ENCODE peak calls at places on chromosome 3, in ten cellular contexts. One of them, this sample, is unnamed.

GRCh38 chr3:138845071-138845685 is 10.4 kb upstream of the PIK3CB start:
- DNase-seq in sigmoid colon: no peak
- DNase-seq in fibroblast of lung: no peak
- DNase-seq in A549: no peak
- DNase-seq in H9: peak; percentile 63
- DNase-seq in uterus: no peak
- DNase-seq in vagina: no peak
- DNase-seq in ascending aorta: no peak
- DNase-seq in colonic mucosa: no peak
- DNase-seq in IMR-90: no peak
- DNase-seq in this sample: peak; percentile 72

GRCh38 chr3:45779746-45780735 is 16.3 kb downstream of the SLC6A20 start:
- DNase-seq in ascending aorta: no peak
- DNase-seq in H9: no peak
- DNase-seq in colonic mucosa: no peak
- DNase-seq in vagina: peak; percentile 91
- DNase-seq in IMR-90: no peak
- DNase-seq in A549: no peak
- DNase-seq in fibroblast of lung: no peak
- DNase-seq in uterus: no peak
- DNase-seq in sigmoid colon: peak; percentile 45
- DNase-seq in this sample: peak; percentile 44

GRCh38 chr3:122975924-122976293 is 51.7 kb downstream of the SEMA5B start:
- DNase-seq in ascending aorta: no peak
- DNase-seq in vagina: no peak
- DNase-seq in fibroblast of lung: no peak
- DNase-seq in A549: no peak
- DNase-seq in IMR-90: peak; percentile 10
- DNase-seq in sigmoid colon: no peak
- DNase-seq in uterus: no peak
- DNase-seq in colonic mucosa: no peak
- DNase-seq in H9: no peak
- DNase-seq in this sample: no peak

GRCh38 chr3:123447749-123448502 is 964 bp downstream of the ADCY5 start:
- DNase-seq in A549: no peak
- DNase-seq in colonic mucosa: no peak
- DNase-seq in vagina: no peak
- DNase-seq in uterus: no peak
- DNase-seq in IMR-90: no peak
- DNase-seq in H9: peak; percentile 70
- DNase-seq in fibroblast of lung: no peak
- DNase-seq in ascending aorta: no peak
- DNase-seq in sigmoid colon: no peak
- DNase-seq in this sample: peak; percentile 90

GRCh38 chr3:42079701-42080323 is 11.3 kb upstream of the TRAK1 start:
- DNase-seq in ascending aorta: no peak
- DNase-seq in vagina: no peak
- DNase-seq in uterus: no peak
- DNase-seq in IMR-90: no peak
- DNase-seq in A549: peak; percentile 31
- DNase-seq in colonic mucosa: peak; percentile 47
- DNase-seq in sigmoid colon: no peak
- DNase-seq in fibroblast of lung: no peak
- DNase-seq in H9: no peak
- DNase-seq in this sample: no peak

GRCh38 chr3:175672119-175672689 is 813.1 kb downstream of the NAALADL2 start:
- DNase-seq in A549: no peak
- DNase-seq in ascending aorta: no peak
- DNase-seq in vagina: no peak
- DNase-seq in sigmoid colon: no peak
- DNase-seq in IMR-90: peak; percentile 63
- DNase-seq in colonic mucosa: no peak
- DNase-seq in H9: no peak
- DNase-seq in fibroblast of lung: peak; percentile 83
- DNase-seq in uterus: no peak
- DNase-seq in this sample: no peak

GRCh38 chr3:196127308-196128040 is 45.6 kb upstream of the TFRC start:
- DNase-seq in colonic mucosa: peak; percentile 24
- DNase-seq in vagina: no peak
- DNase-seq in ascending aorta: no peak
- DNase-seq in fibroblast of lung: no peak
- DNase-seq in sigmoid colon: no peak
- DNase-seq in IMR-90: no peak
- DNase-seq in A549: no peak
- DNase-seq in uterus: no peak
- DNase-seq in H9: no peak
- DNase-seq in this sample: peak; percentile 78

GRCh38 chr3:38114052-38114874 is 22.7 kb downstream of the ACAA1 start:
- DNase-seq in uterus: no peak
- DNase-seq in fibroblast of lung: no peak
- DNase-seq in ascending aorta: no peak
- DNase-seq in IMR-90: no peak
- DNase-seq in H9: peak; percentile 23
- DNase-seq in sigmoid colon: peak; percentile 55
- DNase-seq in colonic mucosa: no peak
- DNase-seq in A549: no peak
- DNase-seq in vagina: no peak
- DNase-seq in this sample: peak; percentile 34

GRCh38 chr3:175941352-175941751 is 1082.2 kb downstream of the NAALADL2 start:
- DNase-seq in fibroblast of lung: no peak
- DNase-seq in H9: peak; percentile 80
- DNase-seq in colonic mucosa: peak; percentile 22
- DNase-seq in ascending aorta: no peak
- DNase-seq in IMR-90: no peak
- DNase-seq in vagina: no peak
- DNase-seq in uterus: no peak
- DNase-seq in A549: peak; percentile 6
- DNase-seq in sigmoid colon: no peak
- DNase-seq in this sample: peak; percentile 84

DNA sequence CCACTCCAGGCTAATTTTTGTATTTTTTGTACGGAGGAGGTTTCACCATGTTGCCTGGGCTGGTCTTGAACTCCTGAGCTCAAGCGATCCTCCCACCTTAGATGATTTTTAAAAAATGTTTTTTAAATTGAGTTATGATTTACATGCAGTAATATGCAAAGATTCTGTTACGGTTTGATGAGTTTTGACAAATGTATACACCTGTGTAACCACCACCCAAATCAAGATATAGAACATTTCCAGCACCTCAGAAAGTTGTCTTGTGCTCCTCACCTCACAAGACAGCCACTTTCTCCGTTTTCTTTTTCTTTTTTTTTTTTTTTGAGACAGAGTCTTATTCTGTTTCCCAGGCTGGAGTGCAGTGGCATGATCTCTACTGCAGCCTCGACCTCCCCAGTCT is 4.8 kb downstream of the SLC6A6 start:
- DNase-seq in A549: no peak
- DNase-seq in IMR-90: no peak
- DNase-seq in vagina: no peak
- DNase-seq in fibroblast of lung: no peak
- DNase-seq in uterus: no peak
- DNase-seq in H9: no peak
- DNase-seq in sigmoid colon: no peak
- DNase-seq in colonic mucosa: no peak
- DNase-seq in ascending aorta: no peak
- DNase-seq in this sample: no peak
- H3K4me1 ChIP-seq in A549: peaks cover 76% of the 10 kb centered on the region
- H3K4me1 ChIP-seq in IMR-90: peaks cover 31% of the 10 kb centered on the region
- H3K4me1 ChIP-seq in vagina: peaks cover 57% of the 10 kb centered on the region
- H3K4me1 ChIP-seq in fibroblast of lung: peaks cover 13% of the 10 kb centered on the region
- H3K4me1 ChIP-seq in uterus: peaks cover 14% of the 10 kb centered on the region
- H3K4me1 ChIP-seq in H9: peaks cover 9% of the 10 kb centered on the region
- H3K4me1 ChIP-seq in sigmoid colon: peaks cover 49% of the 10 kb centered on the region
- H3K4me1 ChIP-seq in colonic mucosa: peaks cover 5% of the 10 kb centered on the region
- H3K4me1 ChIP-seq in ascending aorta: peaks cover 38% of the 10 kb centered on the region
- H3K4me1 ChIP-seq in this sample: no peaks in the 10 kb centered on the region

GRCh38 chr3:183161552-183162345 is 785 bp downstream of the LAMP3 start:
- DNase-seq in fibroblast of lung: peak; percentile 54
- DNase-seq in ascending aorta: no peak
- DNase-seq in colonic mucosa: peak; percentile 24
- DNase-seq in vagina: no peak
- DNase-seq in sigmoid colon: no peak
- DNase-seq in H9: peak; percentile 74
- DNase-seq in IMR-90: no peak
- DNase-seq in uterus: no peak
- DNase-seq in A549: no peak
- DNase-seq in this sample: peak; percentile 88
- TF ChIP-seq CTCF in fibroblast of lung: no peak
- TF ChIP-seq CTCF in ascending aorta: no peak
- TF ChIP-seq CTCF in colonic mucosa: no peak
- TF ChIP-seq CTCF in vagina: no peak
- TF ChIP-seq CTCF in sigmoid colon: no peak
- TF ChIP-seq CTCF in H9: no peak
- TF ChIP-seq CTCF in IMR-90: no peak
- TF ChIP-seq CTCF in uterus: no peak
- TF ChIP-seq CTCF in A549: no peak
- TF ChIP-seq CTCF in this sample: peak; percentile 43

GRCh38 chr3:71542548-71543370 is 40.8 kb downstream of the FOXP1 start:
- DNase-seq in sigmoid colon: peak; percentile 96
- DNase-seq in fibroblast of lung: peak; percentile 96
- DNase-seq in vagina: no peak
- DNase-seq in H9: no peak
- DNase-seq in A549: peak; percentile 18
- DNase-seq in uterus: peak; percentile 88
- DNase-seq in ascending aorta: peak; percentile 63
- DNase-seq in IMR-90: peak; percentile 92
- DNase-seq in colonic mucosa: peak; percentile 91
- DNase-seq in this sample: no peak

GRCh38 chr3:71537211-71537611 is 46.3 kb downstream of the FOXP1 start:
- DNase-seq in sigmoid colon: no peak
- DNase-seq in colonic mucosa: no peak
- DNase-seq in ascending aorta: no peak
- DNase-seq in A549: peak; percentile 65
- DNase-seq in vagina: no peak
- DNase-seq in H9: no peak
- DNase-seq in IMR-90: peak; percentile 96
- DNase-seq in fibroblast of lung: peak; percentile 96
- DNase-seq in uterus: peak; percentile 67
- DNase-seq in this sample: no peak

GRCh38 chr3:71545330-71545729 is 38.2 kb downstream of the FOXP1 start:
- DNase-seq in H9: no peak
- DNase-seq in A549: no peak
- DNase-seq in uterus: no peak
- DNase-seq in colonic mucosa: no peak
- DNase-seq in IMR-90: peak; percentile 12
- DNase-seq in ascending aorta: no peak
- DNase-seq in sigmoid colon: no peak
- DNase-seq in vagina: no peak
- DNase-seq in fibroblast of lung: peak; percentile 40
- DNase-seq in this sample: no peak

GRCh38 chr3:71543371-71544016 is 40.0 kb downstream of the FOXP1 start:
- DNase-seq in colonic mucosa: no peak
- DNase-seq in IMR-90: no peak
- DNase-seq in uterus: no peak
- DNase-seq in sigmoid colon: no peak
- DNase-seq in A549: no peak
- DNase-seq in ascending aorta: no peak
- DNase-seq in vagina: no peak
- DNase-seq in fibroblast of lung: no peak
- DNase-seq in H9: no peak
- DNase-seq in this sample: no peak

GRCh38 chr3:71541313-71541712 is 42.2 kb downstream of the FOXP1 start:
- DNase-seq in vagina: no peak
- DNase-seq in fibroblast of lung: peak; percentile 52
- DNase-seq in colonic mucosa: no peak
- DNase-seq in A549: no peak
- DNase-seq in ascending aorta: no peak
- DNase-seq in uterus: no peak
- DNase-seq in sigmoid colon: no peak
- DNase-seq in IMR-90: peak; percentile 59
- DNase-seq in H9: no peak
- DNase-seq in this sample: no peak
- H3K4me1 ChIP-seq in vagina: peaks cover 36% of the 10 kb centered on the region
- H3K4me1 ChIP-seq in fibroblast of lung: peaks cover 21% of the 10 kb centered on the region
- H3K4me1 ChIP-seq in colonic mucosa: no peaks in the 10 kb centered on the region
- H3K4me1 ChIP-seq in A549: peaks cover 46% of the 10 kb centered on the region
- H3K4me1 ChIP-seq in ascending aorta: peaks cover 38% of the 10 kb centered on the region
- H3K4me1 ChIP-seq in uterus: peaks cover 16% of the 10 kb centered on the region
- H3K4me1 ChIP-seq in sigmoid colon: peaks cover 52% of the 10 kb centered on the region
- H3K4me1 ChIP-seq in IMR-90: peaks cover 20% of the 10 kb centered on the region
- H3K4me1 ChIP-seq in H9: peaks cover 11% of the 10 kb centered on the region
- H3K4me1 ChIP-seq in this sample: no peaks in the 10 kb centered on the region

DNA sequence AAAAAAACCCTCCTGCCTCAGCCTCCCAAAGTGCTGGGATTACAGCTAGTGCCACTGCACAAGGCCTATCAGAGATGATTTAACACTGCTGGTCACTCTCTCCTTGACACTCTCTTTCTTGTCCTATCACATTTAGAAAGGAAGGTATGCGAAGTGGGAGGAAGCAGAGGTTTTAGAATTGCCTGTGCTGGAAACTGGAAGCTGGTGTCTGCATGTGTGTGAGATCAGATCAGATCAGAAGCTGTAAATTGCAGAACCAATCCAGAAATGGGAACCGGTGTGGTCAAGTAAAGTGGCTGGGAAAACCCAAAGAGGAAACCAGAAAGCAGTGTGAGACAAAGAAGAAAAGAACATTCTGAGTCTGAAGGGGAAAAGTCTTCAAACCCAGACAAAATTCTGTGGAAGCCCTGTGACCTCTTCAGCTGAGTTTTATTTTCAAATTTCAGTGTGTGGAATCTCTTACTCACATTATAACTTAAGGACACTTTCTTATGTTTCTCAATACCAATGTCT is 2.8 kb downstream of the EFHB start:
- DNase-seq in ascending aorta: no peak
- DNase-seq in fibroblast of lung: no peak
- DNase-seq in H9: no peak
- DNase-seq in colonic mucosa: no peak
- DNase-seq in vagina: no peak
- DNase-seq in uterus: no peak
- DNase-seq in A549: no peak
- DNase-seq in sigmoid colon: no peak
- DNase-seq in IMR-90: no peak
- DNase-seq in this sample: no peak
- TF ChIP-seq CTCF in ascending aorta: no peak
- TF ChIP-seq CTCF in fibroblast of lung: no peak
- TF ChIP-seq CTCF in H9: no peak
- TF ChIP-seq CTCF in colonic mucosa: no peak
- TF ChIP-seq CTCF in vagina: no peak
- TF ChIP-seq CTCF in uterus: no peak
- TF ChIP-seq CTCF in A549: no peak
- TF ChIP-seq CTCF in sigmoid colon: no peak
- TF ChIP-seq CTCF in IMR-90: no peak
- TF ChIP-seq CTCF in this sample: no peak